ENCODE peak calls at places on chromosomes 1 and 21, in five cellular contexts. M is RPMI8226, S is fibroblast of lung, P is Caki2, G is ascending aorta. F is an unnamed sample.

GRCh38 chr1:99681583-99681982 is 35.7 kb downstream of the PALMD start:
- DNase-seq in P (peak; percentile 52), S (no peak), G (no peak), M (no peak), F (no peak)

GRCh38 chr1:25876693-25877077 is 1.2 kb upstream of the PAQR7 start:
- DNase-seq in G (no peak), P (no peak), S (no peak), M (no peak), F (no peak)

GRCh38 chr1:113140588-113141446 is 67.8 kb downstream of the LRIG2 start:
- DNase-seq in P (peak; percentile 45), S (peak; percentile 74), G (no peak), M (peak; percentile 48), F (peak; percentile 66)

GRCh38 chr1:45968941-45969666 is 163.3 kb downstream of the PIK3R3 start:
- DNase-seq in G (no peak), S (no peak), P (no peak), M (no peak), F (no peak)

GRCh38 chr1:210366767-210367166 is 38.1 kb downstream of the HHAT start:
- DNase-seq in M (no peak), G (no peak), P (no peak), S (no peak), F (no peak)

GRCh38 chr1:13766906-13767564 is 67.0 kb downstream of the PRDM2 start:
- DNase-seq in P (no peak), S (peak; percentile 84), M (no peak), G (no peak), F (no peak)

GRCh38 chr1:214615871-214616270 is 12.9 kb downstream of the CENPF start:
- DNase-seq in M (no peak), P (no peak), G (no peak), S (peak; percentile 70), F (no peak)

GRCh38 chr21:42973309-42973990 is 912 bp upstream of the PKNOX1 start:
- DNase-seq in G (no peak), P (no peak), M (no peak), S (no peak), F (no peak)

GRCh38 chr1:30887485-30888315 is 20.9 kb downstream of the SDC3 start:
- DNase-seq in S (peak; percentile 57), M (no peak), P (no peak), G (no peak), F (no peak)

GRCh38 chr1:170424346-170424745 is 107.6 kb upstream of the GORAB start:
- DNase-seq in S (no peak), G (no peak), P (no peak), M (no peak), F (no peak)

GRCh38 chr1:151147685-151148084 is 1.3 kb upstream of the SEMA6C start:
- DNase-seq in M (no peak), G (no peak), S (no peak), P (no peak), F (no peak)

GRCh38 chr1:46568614-46569013 is 17.2 kb upstream of the KNCN start:
- DNase-seq in G (no peak), S (no peak), M (no peak), P (no peak), F (no peak)

GRCh38 chr1:177948336-177948972 is 21.4 kb downstream of the SEC16B start:
- DNase-seq in G (no peak), P (peak; percentile 62), M (peak; percentile 68), S (peak; percentile 78), F (peak; percentile 52)

GRCh38 chr1:8889103-8889846 is 10.8 kb upstream of the ENO1 start:
- DNase-seq in G (no peak), S (no peak), P (no peak), M (no peak), F (no peak)

GRCh38 chr1:180566048-180566447 is 7.3 kb downstream of the OVAAL start:
- DNase-seq in S (no peak), P (no peak), M (no peak), G (no peak), F (no peak)

GRCh38 chr1:43605761-43606160 is 44.2 kb upstream of the KDM4A start:
- DNase-seq in G (no peak), P (no peak), M (no peak), S (no peak), F (no peak)

GRCh38 chr1:224061436-224061835 is 52.5 kb upstream of the FBXO28 start:
- DNase-seq in G (no peak), S (no peak), M (no peak), P (no peak), F (no peak)

GRCh38 chr1:32501865-32502264 is 37.0 kb downstream of the ZBTB8B start:
- DNase-seq in G (no peak), S (no peak), M (no peak), P (no peak), F (no peak)

GRCh38 chr1:37147397-37147831 is 113.1 kb upstream of the GRIK3 start:
- DNase-seq in M (no peak), G (no peak), P (no peak), S (no peak), F (no peak)

GRCh38 chr1:91900538-91900937 is 14.6 kb upstream of the TGFBR3 start:
- DNase-seq in G (no peak), P (peak; percentile 22), M (no peak), S (peak; percentile 89), F (no peak)

GRCh38 chr21:44337428-44337827 is 1.8 kb downstream of the CFAP410 start:
- DNase-seq in P (no peak), S (peak; percentile 33), M (no peak), G (no peak), F (no peak)

F was measured in OCI-LY7.